ENCODE peak calls at places on chromosomes 1 and 21, in six cellular contexts. W is H7; M is lower lobe of right lung; P is CD8-positive, alpha-beta T cell; G is neuronal stem cell; Q is fibroblast of mammary gland. X is an unnamed sample.

GRCh38 chr1:50420689-50421365 is 2.4 kb downstream of the DMRTA2 start:
- DNase-seq in W (peak; percentile 88), M (no peak), P (no peak), G (peak; percentile 40), Q (no peak), X (no peak)

GRCh38 chr1:233211595-233211994 is 83.9 kb downstream of the PCNX2 start:
- DNase-seq in W (no peak), M (no peak), P (no peak), G (no peak), Q (no peak), X (no peak)

GRCh38 chr21:46381521-46381920 is 57.6 kb downstream of the PCNT start:
- DNase-seq in W (no peak), M (no peak), P (no peak), G (no peak), Q (no peak), X (no peak)

GRCh38 chr1:33410091-33410701 is 20.7 kb downstream of the PHC2 start:
- DNase-seq in W (no peak), M (no peak), P (no peak), G (peak; percentile 70), Q (peak; percentile 95), X (peak; percentile 42)

GRCh38 chr21:39715804-39716397 is 29.1 kb upstream of the IGSF5 start:
- DNase-seq in W (peak; percentile 55), M (no peak), P (peak; percentile 38), G (peak; percentile 44), Q (peak; percentile 41), X (peak; percentile 82)

GRCh38 chr21:15210235-15210678 is 145.5 kb upstream of the NRIP1 start:
- DNase-seq in W (no peak), M (peak; percentile 85), P (no peak), G (no peak), Q (peak; percentile 89), X (no peak)

GRCh38 chr1:1535989-1536937 is 4.2 kb downstream of the TMEM240 start:
- DNase-seq in W (peak; percentile 79), M (no peak), P (no peak), G (no peak), Q (no peak), X (no peak)

GRCh38 chr1:201697174-201697573 is 131.8 kb upstream of the IPO9 start:
- DNase-seq in W (no peak), M (no peak), P (no peak), G (no peak), Q (no peak), X (no peak)

GRCh38 chr1:27616441-27616840 is 12.5 kb upstream of the AHDC1 start:
- DNase-seq in W (peak; percentile 75), M (no peak), P (no peak), G (no peak), Q (no peak), X (no peak)

GRCh38 chr1:158999301-159000069 is 10.2 kb upstream of the IFI16 start:
- DNase-seq in W (peak; percentile 67), M (no peak), P (no peak), G (peak; percentile 78), Q (peak; percentile 96), X (peak; percentile 87)

GRCh38 chr1:27147842-27148518 is 6.9 kb downstream of the SLC9A1 start:
- DNase-seq in W (no peak), M (no peak), P (no peak), G (no peak), Q (no peak), X (no peak)

GRCh38 chr1:119204169-119204568 is 63.7 kb upstream of the WARS2 start:
- DNase-seq in W (no peak), M (no peak), P (no peak), G (no peak), Q (no peak), X (peak; percentile 72)

GRCh38 chr1:1020000-1020404 is at the start of gene AGRN:
- DNase-seq in W (peak; percentile 95), M (no peak), P (no peak), G (no peak), Q (no peak), X (no peak)

GRCh38 chr1:198175418-198176170 is 18.8 kb downstream of the NEK7 start:
- DNase-seq in W (no peak), M (no peak), P (no peak), G (no peak), Q (peak; percentile 65), X (peak; percentile 66)

GRCh38 chr21:45040114-45040715 is 34.2 kb upstream of the ADARB1 start:
- DNase-seq in W (peak; percentile 63), M (no peak), P (no peak), G (no peak), Q (no peak), X (no peak)

GRCh38 chr1:2973661-2974593 is 47.3 kb upstream of the ACTRT2 start:
- DNase-seq in W (no peak), M (no peak), P (no peak), G (no peak), Q (no peak), X (no peak)

GRCh38 chr1:231021540-231022031 is 18.5 kb downstream of the FAM89A start:
- DNase-seq in W (no peak), M (no peak), P (no peak), G (no peak), Q (peak; percentile 31), X (no peak)

GRCh38 chr1:1591452-1591851 is 8.5 kb downstream of the FNDC10 start:
- DNase-seq in W (no peak), M (no peak), P (no peak), G (no peak), Q (no peak), X (no peak)

GRCh38 chr1:202462342-202463076 is 114.0 kb downstream of the PPP1R12B start:
- DNase-seq in W (no peak), M (no peak), P (no peak), G (no peak), Q (no peak), X (no peak)

GRCh38 chr1:172581273-172581672 is 48.3 kb downstream of the SUCO start:
- DNase-seq in W (no peak), M (no peak), P (no peak), G (no peak), Q (no peak), X (no peak)

DNA sequence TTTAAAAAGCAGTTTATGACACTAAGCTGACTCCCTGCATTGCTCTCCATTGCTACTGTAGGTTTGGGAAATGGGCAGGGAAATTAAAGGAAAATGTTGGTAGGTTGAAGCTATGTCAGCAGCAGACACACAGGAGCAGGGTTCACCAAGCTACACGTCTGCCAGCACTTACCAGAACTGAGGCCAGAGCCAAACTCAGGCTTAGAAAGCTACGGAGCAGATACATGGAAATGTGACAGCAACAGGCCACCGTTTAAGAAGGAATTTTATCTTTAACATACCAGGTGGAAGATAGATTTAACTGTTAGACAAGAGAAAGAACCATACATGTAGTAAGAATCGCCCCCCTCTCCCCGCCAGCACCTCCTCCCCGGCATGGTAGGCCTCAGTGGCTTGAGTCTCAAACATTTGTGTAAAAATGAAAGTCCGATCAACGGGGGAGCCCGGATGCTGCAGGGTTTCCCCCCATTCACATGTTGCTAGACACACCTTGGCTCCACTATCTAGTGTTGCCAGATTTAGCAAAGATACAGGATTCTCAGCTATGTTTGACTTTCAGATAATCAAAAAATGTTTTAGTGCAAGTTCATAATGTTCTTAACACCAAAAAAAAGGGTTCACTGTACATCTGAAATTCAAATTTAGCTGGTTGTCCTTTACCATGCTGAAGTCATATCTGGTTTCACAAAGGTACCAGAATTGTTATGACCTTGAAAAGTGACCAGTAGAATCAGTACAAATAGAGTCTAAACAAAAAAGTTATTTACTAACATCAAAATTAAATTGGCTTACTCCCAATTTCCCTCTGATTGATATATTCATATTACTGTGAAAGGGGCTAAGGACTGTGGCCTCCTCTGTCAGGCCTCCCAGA is 6.7 kb downstream of the OR2T11 start:
- DNase-seq in W (no peak), M (no peak), P (no peak), G (no peak), Q (no peak), X (no peak)
- H3K4me3 ChIP-seq in W (no peak overlapping the region), M (no peak overlapping the region), P (no peak overlapping the region), G (no peak overlapping the region), Q (no peak overlapping the region), X (no peak overlapping the region)

GRCh38 chr1:54488065-54488750 is 59.8 kb upstream of the ACOT11 start:
- DNase-seq in W (peak; percentile 98), M (peak; percentile 93), P (peak; percentile 76), G (peak; percentile 94), Q (peak; percentile 78), X (peak; percentile 96)

GRCh38 chr1:54488831-54489626 is 59.0 kb upstream of the ACOT11 start:
- DNase-seq in W (peak; percentile 98), M (peak; percentile 85), P (peak; percentile 74), G (peak; percentile 90), Q (peak; percentile 46), X (peak; percentile 88)

GRCh38 chr1:54490361-54491248 is 57.4 kb upstream of the ACOT11 start:
- DNase-seq in W (peak; percentile 96), M (no peak), P (no peak), G (no peak), Q (no peak), X (no peak)

GRCh38 chr1:54487571-54488050 is 60.4 kb upstream of the ACOT11 start:
- DNase-seq in W (peak; percentile 62), M (no peak), P (no peak), G (no peak), Q (no peak), X (peak; percentile 41)

GRCh38 chr1:54489627-54490240 is 58.3 kb upstream of the ACOT11 start:
- DNase-seq in W (no peak), M (no peak), P (no peak), G (no peak), Q (no peak), X (no peak)
- H3K4me3 ChIP-seq in W (no peak overlapping the region), M (peak overlapping the region; percentile 69), P (peak overlapping the region; percentile 90), G (no peak overlapping the region), Q (no peak overlapping the region), X (no peak overlapping the region)

GRCh38 chr1:176932114-176933104 is 232.1 kb downstream of the ASTN1 start:
- DNase-seq in W (no peak), M (no peak), P (no peak), G (no peak), Q (no peak), X (no peak)

GRCh38 chr1:176934370-176934769 is 230.1 kb downstream of the ASTN1 start:
- DNase-seq in W (no peak), M (no peak), P (no peak), G (no peak), Q (no peak), X (no peak)

DNA sequence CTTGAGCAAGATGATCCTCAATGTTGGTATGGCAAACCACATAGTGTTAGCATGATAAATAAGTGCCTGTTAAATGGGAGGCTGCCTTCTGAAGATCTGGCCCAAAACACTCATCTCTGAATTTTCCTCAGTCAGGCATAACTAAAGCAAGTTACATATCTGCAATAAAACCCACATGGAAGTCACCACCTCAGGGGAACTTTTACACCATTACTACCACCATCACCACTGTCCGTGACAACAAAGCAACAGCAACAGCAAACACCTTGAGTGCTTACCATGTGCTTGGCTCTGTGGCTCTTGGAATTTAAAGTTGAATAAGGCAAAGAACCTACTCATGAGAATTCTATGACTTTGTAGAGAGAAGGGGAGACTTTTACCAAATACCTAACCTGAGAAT is 233.0 kb downstream of the ASTN1 start:
- DNase-seq in W (no peak), M (no peak), P (no peak), G (no peak), Q (no peak), X (no peak)
- H3K4me3 ChIP-seq in W (no peak overlapping the region), M (no peak overlapping the region), P (no peak overlapping the region), G (no peak overlapping the region), Q (no peak overlapping the region), X (no peak overlapping the region)

DNA sequence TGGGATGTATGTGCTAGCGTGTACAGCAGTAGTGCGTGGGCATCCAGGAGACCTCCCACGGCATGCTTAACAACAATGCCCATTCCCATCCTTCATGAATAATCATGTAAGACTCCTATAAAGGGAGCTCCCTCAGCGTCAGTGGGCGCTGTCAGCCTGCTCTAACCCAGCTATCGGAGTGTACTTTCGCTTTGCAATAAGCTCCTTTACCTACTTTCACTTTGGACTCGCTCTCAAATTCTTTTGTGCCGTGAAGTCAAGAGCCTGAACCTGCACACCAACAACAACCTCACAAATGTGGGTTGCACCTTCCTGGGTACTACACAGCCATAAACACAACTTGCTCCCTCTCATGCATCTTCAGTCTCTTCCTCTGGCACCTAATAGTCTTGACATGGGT is 114.8 kb upstream of the PAXBP1 start:
- DNase-seq in W (no peak), M (no peak), P (no peak), G (no peak), Q (peak; percentile 4), X (no peak)
- H3K4me3 ChIP-seq in W (no peak overlapping the region), M (peak overlapping the region; percentile 21), P (peak overlapping the region; percentile 13), G (no peak overlapping the region), Q (no peak overlapping the region), X (peak overlapping the region; percentile 15)

X was measured in adipocyte.